ENCODE peak calls at places on chromosomes 12 and 14, in six cellular contexts. V is A549, P is IMR-90, W is body of pancreas, F is ovary, R is heart left ventricle. O is an unnamed sample.
A peak's percentile ranks its signal among the peaks of the same experiment; 100 is the strongest.

GRCh38 chr14:96053600-96054381 is 14.6 kb downstream of the C14orf132 start:
- DNase-seq in V (peak; percentile 24), P (peak; percentile 99), W (no peak), F (no peak), R (peak; percentile 76), O (no peak)

GRCh38 chr14:104333903-104334811 is 195.8 kb downstream of the KIF26A start:
- DNase-seq in V (no peak), P (no peak), W (no peak), F (no peak), R (no peak), O (no peak)

GRCh38 chr14:33332497-33332896 is 393.8 kb downstream of the NPAS3 start:
- DNase-seq in V (no peak), P (no peak), W (no peak), F (no peak), R (no peak), O (no peak)

GRCh38 chr14:32939254-32940065 is 781 bp downstream of the NPAS3 start:
- DNase-seq in V (no peak), P (peak; percentile 16), W (peak; percentile 80), F (peak; percentile 81), R (peak; percentile 82), O (peak; percentile 55)

GRCh38 chr12:21001778-21002177 is 129.2 kb upstream of the SLCO1B1 start:
- DNase-seq in V (no peak), P (no peak), W (no peak), F (no peak), R (no peak), O (no peak)

GRCh38 chr12:1130164-1130563 is 139.1 kb downstream of the ERC1 start:
- DNase-seq in V (peak; percentile 53), P (no peak), W (peak; percentile 56), F (no peak), R (no peak), O (no peak)

GRCh38 chr14:61551419-61551818 is 143.9 kb upstream of the HIF1A start:
- DNase-seq in V (no peak), P (no peak), W (no peak), F (no peak), R (no peak), O (no peak)

GRCh38 chr14:103688906-103689902 is 26.0 kb downstream of the XRCC3 start:
- DNase-seq in V (no peak), P (no peak), W (no peak), F (peak; percentile 74), R (peak; percentile 60), O (peak; percentile 8)

GRCh38 chr14:101705733-101706508 is 55.6 kb upstream of the PPP2R5C start:
- DNase-seq in V (no peak), P (no peak), W (no peak), F (peak; percentile 36), R (peak; percentile 80), O (peak; percentile 28)

GRCh38 chr14:90319634-90320541 is 11.9 kb downstream of the NRDE2 start:
- DNase-seq in V (no peak), P (no peak), W (no peak), F (no peak), R (no peak), O (no peak)

GRCh38 chr14:105485720-105486332 is 860 bp upstream of the CRIP1 start:
- DNase-seq in V (peak; percentile 84), P (no peak), W (no peak), F (peak; percentile 35), R (no peak), O (no peak)

GRCh38 chr14:92382677-92383076 is 59.7 kb downstream of the SLC24A4 start:
- DNase-seq in V (peak; percentile 40), P (no peak), W (no peak), F (no peak), R (no peak), O (no peak)

GRCh38 chr14:26636571-26636970 is 38.7 kb upstream of the NOVA1 start:
- DNase-seq in V (no peak), P (no peak), W (no peak), F (no peak), R (no peak), O (no peak)

GRCh38 chr14:73162271-73162670 is 26.0 kb downstream of the PSEN1 start:
- DNase-seq in V (no peak), P (no peak), W (no peak), F (no peak), R (no peak), O (no peak)

GRCh38 chr14:100533647-100534485 is 53.4 kb downstream of the BEGAIN start:
- DNase-seq in V (no peak), P (no peak), W (peak; percentile 79), F (peak; percentile 27), R (no peak), O (peak; percentile 4)

GRCh38 chr12:21697829-21698630 is 40.4 kb upstream of the LDHB start:
- DNase-seq in V (peak; percentile 42), P (peak; percentile 48), W (no peak), F (no peak), R (no peak), O (peak; percentile 42)

GRCh38 chr14:34692348-34692747 is 22.0 kb downstream of the CFL2 start:
- DNase-seq in V (no peak), P (no peak), W (no peak), F (no peak), R (no peak), O (no peak)

GRCh38 chr14:34691173-34691572 is 23.2 kb downstream of the CFL2 start:
- DNase-seq in V (no peak), P (no peak), W (no peak), F (no peak), R (no peak), O (no peak)

GRCh38 chr14:34688470-34689206 is 25.8 kb downstream of the CFL2 start:
- DNase-seq in V (no peak), P (no peak), W (no peak), F (no peak), R (no peak), O (no peak)

GRCh38 chr14:34692898-34693227 is 21.5 kb downstream of the CFL2 start:
- DNase-seq in V (no peak), P (no peak), W (no peak), F (no peak), R (no peak), O (no peak)

DNA sequence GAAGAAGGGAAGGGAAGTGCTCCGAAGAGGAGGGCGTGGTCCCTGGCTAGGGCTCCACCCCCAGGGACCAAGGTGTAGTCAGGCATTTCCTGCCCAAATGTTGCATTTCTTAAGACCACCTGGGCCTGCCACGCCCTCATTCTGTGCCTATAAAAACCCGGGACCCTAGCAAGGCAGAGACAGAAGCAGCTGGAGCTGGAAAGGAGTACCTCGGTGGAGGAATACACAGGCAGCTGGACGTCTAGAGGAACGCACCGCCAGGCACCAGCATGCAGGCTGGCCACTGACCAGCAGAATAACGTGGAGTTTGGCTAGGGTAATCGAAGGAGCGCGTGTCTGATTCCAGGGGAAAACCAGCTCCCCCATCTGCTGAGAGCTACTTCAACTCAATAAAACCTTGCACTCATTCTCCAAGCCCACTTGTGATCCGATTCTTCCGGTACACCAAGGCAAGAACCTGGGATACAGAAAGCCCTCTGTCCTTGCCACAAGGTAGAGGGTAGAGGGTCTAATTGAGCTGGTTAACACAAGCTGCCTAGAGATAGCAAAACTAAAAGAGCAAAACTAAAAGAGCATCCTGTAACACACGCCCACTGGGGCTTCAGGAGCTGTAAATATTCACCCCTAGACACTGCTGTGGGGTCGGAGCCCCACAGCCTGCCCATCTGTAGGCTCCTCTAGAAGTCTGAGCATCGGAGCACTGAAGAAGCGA is 21.0 kb downstream of the CFL2 start:
- DNase-seq in V (peak; percentile 83), P (no peak), W (peak; percentile 65), F (peak; percentile 21), R (no peak), O (no peak)
- TF ChIP-seq POLR2A in V (peak; percentile 87), P (no peak), W (peak; percentile 43), F (no peak), R (no peak), O (no peak)

DNA sequence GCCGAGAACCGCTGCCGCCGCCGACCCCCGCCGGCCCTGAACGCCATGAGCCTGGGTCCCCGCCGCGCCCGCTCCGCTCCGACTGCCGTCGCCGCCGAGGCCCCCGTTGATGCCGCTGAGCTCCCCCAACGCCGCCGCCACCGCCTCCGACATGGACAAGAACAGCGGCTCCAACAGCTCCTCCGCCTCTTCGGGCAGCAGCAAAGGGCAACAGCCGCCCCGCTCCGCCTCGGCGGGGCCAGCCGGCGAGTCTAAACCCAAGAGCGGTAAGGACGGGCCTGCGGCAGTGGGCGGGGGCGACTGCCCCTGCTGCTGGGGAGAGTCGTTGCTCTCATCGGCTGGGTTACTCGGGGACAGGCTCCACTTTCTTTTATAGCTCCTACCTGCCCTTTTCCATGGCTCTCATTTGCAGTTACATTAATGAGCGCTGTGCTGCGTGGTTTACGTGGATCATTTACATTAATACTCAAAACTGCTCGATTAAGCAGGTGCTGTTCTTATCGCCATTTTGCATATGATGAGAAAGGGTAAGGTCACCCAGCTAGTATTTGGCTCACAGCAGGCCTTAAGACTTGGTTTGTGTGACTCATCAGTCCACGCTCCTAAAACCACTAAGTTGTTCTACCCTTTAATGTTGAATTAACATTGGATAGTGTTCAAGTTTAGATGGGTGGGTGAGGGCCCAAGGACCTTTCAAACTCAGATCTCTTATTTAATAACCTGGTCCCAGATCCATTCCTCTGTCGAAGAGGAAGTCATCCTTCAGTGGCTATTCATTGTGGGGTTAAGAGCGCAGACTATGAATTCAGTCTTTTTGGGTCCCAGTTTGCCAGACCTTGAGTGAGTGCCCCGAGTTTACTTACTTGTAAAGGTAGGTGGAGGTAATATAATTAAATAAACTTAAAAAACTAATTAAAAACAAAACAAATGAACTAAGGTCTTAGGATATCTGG is 823 bp downstream of the RNF10 start:
- DNase-seq in V (peak; percentile 51), P (peak; percentile 92), W (peak; percentile 50), F (peak; percentile 61), R (peak; percentile 50), O (no peak)
- TF ChIP-seq CTCF in V (no peak), P (no peak), W (peak; percentile 6), F (no peak), R (no peak), O (no peak)

DNA sequence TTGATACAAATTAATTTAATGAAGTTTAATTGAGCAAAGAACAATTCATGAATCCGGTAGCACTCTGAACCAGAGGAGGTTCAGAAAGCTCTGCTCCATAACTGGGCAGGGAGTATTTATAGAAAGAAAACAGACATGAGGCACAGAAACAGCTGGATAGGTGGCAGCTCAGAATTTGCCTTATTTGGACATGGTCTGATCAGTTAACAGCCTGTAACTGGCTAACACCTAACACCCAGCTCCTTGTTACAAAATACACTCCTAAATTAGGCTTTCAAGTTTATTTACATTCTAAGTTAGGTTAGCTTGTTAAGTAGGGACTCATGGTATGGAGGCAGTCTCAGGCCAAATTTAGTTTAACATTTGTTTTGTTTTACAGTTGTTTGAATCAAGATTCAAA is 67.8 kb upstream of the TMCC3 start:
- DNase-seq in V (no peak), P (no peak), W (no peak), F (no peak), R (no peak), O (no peak)
- H3K27ac ChIP-seq in V (no peak overlapping the region), P (no peak overlapping the region), W (no peak overlapping the region), F (no peak overlapping the region), R (no peak overlapping the region), O (no peak overlapping the region)

DNA sequence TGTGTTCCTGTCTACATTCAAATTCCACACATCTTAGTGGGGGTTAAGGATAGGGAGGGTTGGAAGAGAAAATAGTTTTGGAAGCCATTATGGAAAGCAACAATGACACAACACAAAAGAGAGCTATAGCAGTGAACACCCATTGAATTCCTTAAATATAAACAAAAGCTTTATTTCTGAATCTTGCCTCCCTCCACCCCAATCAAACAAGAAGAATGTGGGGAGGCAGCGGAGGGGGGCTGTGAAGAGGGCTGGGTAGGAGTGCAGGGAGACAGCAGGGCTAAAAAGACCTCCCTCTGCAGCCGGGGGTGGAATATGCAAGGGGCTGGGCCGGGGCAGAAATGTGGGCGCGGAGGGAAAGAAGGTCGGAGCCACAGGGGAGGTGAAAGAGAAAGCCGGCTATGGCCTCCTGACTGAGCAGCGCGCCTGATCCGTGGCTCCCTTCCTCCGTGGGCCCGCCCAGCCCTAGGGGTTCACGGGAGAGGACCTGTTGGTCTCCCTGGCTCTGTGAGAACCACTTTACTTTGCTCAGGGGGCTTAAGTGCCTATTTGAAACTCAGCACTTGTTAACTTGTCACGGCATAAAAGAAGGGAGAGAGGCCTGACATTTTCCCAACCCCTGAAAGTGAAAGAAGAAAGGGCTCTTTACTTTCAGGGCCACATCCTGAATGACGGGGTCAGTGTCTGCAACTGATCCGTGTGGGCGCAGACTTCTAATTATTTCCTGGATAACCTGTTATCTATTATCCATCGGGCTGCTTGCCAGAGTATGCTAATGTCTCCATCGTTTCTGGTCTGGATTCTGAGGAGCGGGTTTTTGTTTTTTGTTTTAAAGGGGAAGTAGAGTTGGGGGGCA is 127.3 kb upstream of the MAX start:
- DNase-seq in V (no peak), P (no peak), W (peak; percentile 27), F (peak; percentile 45), R (peak; percentile 37), O (no peak)
- TF ChIP-seq POLR2A in V (no peak), P (no peak), W (peak; percentile 22), F (no peak), R (no peak), O (no peak)

O was measured in tibial nerve.